ENCODE peak calls at places on chromosomes 13 and 19, in nine cellular contexts. H is SJSA1; E is IMR-90; C is hepatocyte; T is cardiac muscle cell; K is tibial nerve; J is CD8-positive, alpha-beta memory T cell; A is aorta; V is SK-N-SH. N is an unnamed sample. For H3K4me1 and H3K9me3, the result is how much of the 10 kb centered on the place peaks cover.

GRCh38 chr13:113123226-113124150 is 889 bp downstream of the F10 start:
- DNase-seq in K (no peak), E (no peak), A (peak), T (no peak), V (peak), H (peak), J (no peak), C (no peak), N (no peak)

GRCh38 chr13:40583738-40584137 is 82.7 kb downstream of the FOXO1 start:
- DNase-seq in K (no peak), E (no peak), T (no peak), J (no peak), V (no peak), A (no peak), C (no peak), H (no peak), N (no peak)

GRCh38 chr13:106186366-106187030 is 349.0 kb downstream of the EFNB2 start:
- DNase-seq in H (no peak), V (no peak), A (no peak), E (peak), T (no peak), C (no peak), J (no peak), K (no peak), N (peak)

GRCh38 chr13:72820898-72821279 is 39.0 kb downstream of the PIBF1 start:
- DNase-seq in A (no peak), V (no peak), T (no peak), J (no peak), C (no peak), K (no peak), E (no peak), H (no peak), N (no peak)

GRCh38 chr19:6707011-6707657 is 13.3 kb downstream of the C3 start:
- DNase-seq in V (no peak), T (no peak), H (no peak), A (peak), J (no peak), K (no peak), C (no peak), E (no peak), N (no peak)

GRCh38 chr13:60327551-60327950 is 69.5 kb upstream of the TDRD3 start:
- DNase-seq in E (no peak), A (no peak), T (no peak), J (no peak), K (no peak), H (no peak), C (no peak), V (no peak), N (peak)

GRCh38 chr13:46484561-46484960 is 68.4 kb upstream of the LRCH1 start:
- DNase-seq in E (no peak), C (no peak), J (no peak), K (no peak), V (no peak), H (no peak), T (no peak), A (no peak), N (no peak)

GRCh38 chr13:101945435-101945834 is 456.4 kb downstream of the FGF14 start:
- DNase-seq in A (no peak), V (no peak), H (no peak), T (no peak), K (no peak), J (no peak), E (no peak), C (no peak), N (no peak)

GRCh38 chr13:77326905-77327604 is at the start of gene MYCBP2:
- DNase-seq in V (peak), E (peak), T (peak), J (peak), A (peak), C (peak), K (peak), H (peak), N (peak)

GRCh38 chr19:50359432-50359818 is 6.0 kb downstream of the NAPSA start:
- DNase-seq in T (no peak), J (no peak), C (no peak), A (no peak), V (no peak), E (no peak), K (no peak), H (no peak), N (no peak)

GRCh38 chr19:50365434-50366306 is at the start of gene NAPSA:
- DNase-seq in T (no peak), H (no peak), J (no peak), V (no peak), A (no peak), K (no peak), E (no peak), C (no peak), N (no peak)

GRCh38 chr19:50361290-50362029 is 4.0 kb downstream of the NAPSA start:
- DNase-seq in K (no peak), E (no peak), H (no peak), V (no peak), C (no peak), T (no peak), J (no peak), A (no peak), N (no peak)

GRCh38 chr19:50362030-50362412 is 3.4 kb downstream of the NAPSA start:
- DNase-seq in K (no peak), C (no peak), J (no peak), V (no peak), H (no peak), E (no peak), T (no peak), A (no peak), N (no peak)

DNA sequence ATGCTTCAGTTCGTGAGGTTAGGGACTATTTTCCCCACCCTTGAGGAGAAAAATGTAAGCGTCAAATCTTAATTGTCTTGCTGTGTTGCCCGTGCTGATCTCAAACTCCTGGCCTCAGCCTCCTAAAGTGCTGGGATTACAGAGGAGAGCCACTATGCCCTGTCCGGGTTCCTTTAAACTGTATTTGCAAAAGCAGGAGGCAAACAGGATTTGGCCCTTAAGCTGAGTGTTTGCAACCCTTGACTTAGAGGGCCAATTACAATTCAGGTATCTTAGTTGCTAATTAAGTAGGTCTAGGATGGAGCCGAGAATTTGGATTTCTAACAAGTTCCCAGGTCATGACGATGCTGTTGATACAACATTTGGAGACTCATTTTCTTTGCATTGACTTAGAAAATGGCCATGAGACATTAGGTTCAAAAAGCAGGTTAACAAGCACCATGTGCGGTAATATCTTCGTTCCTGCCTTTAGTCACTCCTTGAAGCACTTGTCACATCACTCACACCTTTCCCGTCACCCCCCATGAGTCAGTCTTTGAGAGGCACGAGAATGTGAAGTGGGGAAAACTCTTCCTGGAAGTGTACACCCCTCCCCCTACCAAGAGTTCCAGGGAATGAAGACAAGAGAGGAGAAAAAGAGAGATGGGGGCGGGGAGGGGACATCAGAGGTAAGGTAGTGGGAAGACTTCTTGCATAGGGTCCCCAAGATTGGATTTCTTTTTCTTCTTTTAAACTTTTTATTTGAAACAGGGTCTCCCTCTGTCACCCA is 2.6 kb downstream of the NAPSA start:
- DNase-seq in A (no peak), T (peak), C (no peak), K (no peak), H (no peak), V (no peak), J (no peak), E (no peak), N (no peak)
- H3K27ac ChIP-seq in A (no peak), T (peak), C (no peak), K (no peak), H (no peak), V (no peak), J (peak), E (no peak), N (no peak)

DNA sequence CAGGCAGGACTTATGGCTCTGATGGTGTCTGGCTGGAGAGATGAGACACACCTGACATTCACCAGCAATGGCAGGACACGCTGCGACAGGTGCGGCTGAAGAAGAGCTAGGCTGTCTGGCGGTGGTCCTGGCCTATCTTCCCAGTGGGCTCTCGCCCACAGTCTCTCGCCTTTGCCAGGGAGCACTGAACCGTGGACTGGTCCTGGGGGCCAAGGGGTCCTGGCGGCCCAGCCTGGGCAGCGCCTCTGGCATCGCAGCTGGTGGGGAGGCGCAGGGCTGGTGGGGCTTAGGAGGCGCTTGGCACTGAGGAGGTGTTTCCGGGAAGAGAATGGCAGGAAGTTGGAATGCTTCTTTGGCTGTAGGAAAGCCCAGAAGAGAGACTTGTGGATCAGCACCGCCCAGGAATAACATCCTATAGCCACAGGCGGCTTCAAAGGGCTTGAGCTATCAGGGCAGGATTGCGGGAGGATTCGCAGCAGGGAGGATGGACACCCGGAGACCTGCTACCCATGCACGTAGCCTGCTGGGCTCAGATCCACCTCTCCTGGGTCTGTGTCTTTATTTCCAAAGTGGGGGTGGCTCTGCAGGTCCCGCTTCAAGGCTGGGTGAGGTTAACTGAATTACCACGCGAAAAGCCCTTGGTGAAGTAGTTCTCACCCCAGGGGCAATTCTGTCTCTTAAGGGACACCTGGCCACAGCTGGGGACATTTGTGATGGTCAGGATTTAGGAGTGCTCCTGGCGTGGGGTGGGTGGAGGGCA is 14.6 kb downstream of the KDM4B start:
- DNase-seq in H (no peak), V (no peak), C (no peak), J (no peak), T (no peak), A (no peak), E (no peak), K (no peak), N (no peak)
- H3K4me1 ChIP-seq in H (under half), V (under half), C (under half), J (under half), T (under half), A (under half), E (under half), K (half or more), N (under half)

GRCh38 chr13:19085258-19085657 is 96.4 kb downstream of the TUBA3C start:
- DNase-seq in C (no peak), K (no peak), T (no peak), A (no peak), E (no peak), V (no peak), J (no peak), H (no peak), N (no peak)

GRCh38 chr13:19089315-19089714 is 92.3 kb downstream of the TUBA3C start:
- DNase-seq in V (peak), J (no peak), H (no peak), K (peak), T (no peak), C (no peak), E (no peak), A (no peak), N (no peak)

GRCh38 chr13:19088416-19088815 is 93.2 kb downstream of the TUBA3C start:
- DNase-seq in H (no peak), J (no peak), V (no peak), A (no peak), C (no peak), E (no peak), K (no peak), T (no peak), N (no peak)

GRCh38 chr13:19085876-19086275 is 95.7 kb downstream of the TUBA3C start:
- DNase-seq in C (no peak), H (no peak), K (no peak), J (no peak), T (no peak), V (no peak), A (no peak), E (no peak), N (no peak)

GRCh38 chr13:19083340-19083739 is 98.3 kb downstream of the TUBA3C start:
- DNase-seq in C (no peak), T (no peak), A (no peak), K (no peak), V (no peak), J (no peak), E (no peak), H (no peak), N (no peak)
- H3K9me3 ChIP-seq in C (under half), T (under half), A (under half), K (under half), V (under half), J (under half), E (under half), H (under half), N (under half)

DNA sequence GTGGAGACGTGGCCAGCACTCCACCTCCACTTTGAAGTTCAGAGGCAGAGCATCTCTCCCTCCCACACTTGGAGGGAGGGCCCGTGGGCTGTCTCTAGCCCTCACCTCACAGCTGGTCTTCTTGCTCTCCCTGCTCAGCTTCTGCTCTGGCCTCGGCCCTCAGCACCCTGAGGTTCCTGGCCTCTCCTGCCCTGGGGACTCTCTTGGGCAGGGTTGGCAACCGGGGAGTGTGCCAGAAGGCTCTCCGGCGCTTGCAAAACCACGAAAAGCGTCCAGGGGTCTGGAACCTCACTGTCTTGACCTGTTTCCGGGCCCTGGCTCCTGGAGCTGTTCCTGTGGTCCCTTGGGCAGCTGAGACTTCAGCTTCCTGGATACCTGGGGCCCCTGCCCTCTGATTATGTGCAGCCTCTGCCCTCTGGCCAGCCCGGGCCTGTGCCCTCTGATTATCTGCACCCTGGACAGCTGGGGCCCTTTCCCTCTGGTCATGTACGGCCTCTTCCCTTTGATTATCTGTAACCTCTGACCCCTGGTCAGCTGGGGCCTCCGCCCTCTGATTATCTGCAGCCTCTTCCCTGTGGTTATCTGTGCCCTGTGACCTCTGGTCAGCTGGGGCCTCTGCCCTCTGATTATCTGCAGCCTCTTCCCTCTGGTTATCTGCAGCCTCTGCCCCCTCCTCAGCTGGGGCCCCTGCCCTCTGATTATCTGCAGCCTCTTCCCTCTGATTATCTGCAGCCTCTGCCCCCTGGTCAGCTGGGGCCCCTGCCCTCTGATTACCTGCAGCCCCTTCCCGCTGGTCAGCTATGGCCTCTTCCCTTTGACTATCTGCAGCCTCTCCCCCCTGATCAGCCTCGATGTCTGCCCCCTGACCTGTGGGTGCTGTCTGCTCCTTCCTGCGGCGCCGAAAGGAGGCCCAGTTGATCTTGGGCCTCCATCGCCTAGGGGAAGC is 2.0 kb downstream of the CCDC8 start:
- DNase-seq in J (no peak), E (no peak), A (no peak), H (no peak), V (no peak), C (peak), T (no peak), K (no peak), N (no peak)
- H3K27ac ChIP-seq in J (peak), E (no peak), A (no peak), H (no peak), V (no peak), C (peak), T (peak), K (no peak), N (no peak)

GRCh38 chr13:87322386-87322785 is 348.8 kb upstream of the SLITRK5 start:
- DNase-seq in T (no peak), J (no peak), K (no peak), C (no peak), V (no peak), A (no peak), E (no peak), H (no peak), N (no peak)

GRCh38 chr13:87324558-87324957 is 346.6 kb upstream of the SLITRK5 start:
- DNase-seq in C (no peak), J (no peak), T (no peak), E (no peak), A (no peak), K (no peak), H (no peak), V (no peak), N (no peak)
- H3K4me1 ChIP-seq in C (under half), J (under half), T (under half), E (under half), A (under half), K (under half), H (under half), V (under half), N (under half)

GRCh38 chr19:39307822-39308530 is 11.8 kb downstream of the IFNL1 start:
- DNase-seq in C (peak), H (no peak), E (no peak), A (peak), K (no peak), T (no peak), V (no peak), J (no peak), N (no peak)

GRCh38 chr19:39304185-39304513 is 7.9 kb downstream of the IFNL1 start:
- DNase-seq in K (no peak), J (no peak), E (no peak), T (no peak), C (no peak), A (no peak), H (no peak), V (no peak), N (no peak)

GRCh38 chr19:39304701-39305571 is 8.7 kb downstream of the IFNL1 start:
- DNase-seq in H (no peak), V (no peak), E (no peak), K (no peak), A (peak), T (peak), C (peak), J (no peak), N (no peak)

GRCh38 chr19:39307233-39307821 is 11.1 kb downstream of the IFNL1 start:
- DNase-seq in V (no peak), K (no peak), E (no peak), T (peak), A (peak), C (peak), J (no peak), H (no peak), N (peak)

DNA sequence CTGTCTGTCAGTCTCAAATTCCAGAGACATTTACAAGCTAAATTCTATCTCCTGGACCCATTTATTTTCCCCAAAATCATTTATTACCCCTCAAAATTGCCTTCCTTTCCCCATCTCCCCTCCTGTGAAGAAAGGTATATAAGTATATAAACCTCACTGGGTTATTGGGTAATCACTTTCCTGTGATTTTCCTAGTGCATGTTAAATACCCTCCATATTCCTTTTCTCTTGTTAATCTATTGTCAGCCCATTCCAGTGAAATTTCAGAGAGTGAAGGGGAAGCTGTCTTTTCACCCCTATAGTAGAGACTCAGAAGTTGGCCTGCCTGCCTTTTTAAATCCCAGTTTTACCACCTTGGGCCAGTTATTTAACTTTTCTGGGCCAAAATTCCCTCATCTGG is 9.9 kb downstream of the IFNL1 start:
- DNase-seq in E (no peak), K (no peak), A (no peak), J (no peak), C (no peak), T (no peak), H (no peak), V (no peak), N (no peak)
- H3K9me3 ChIP-seq in E (under half), K (under half), A (under half), J (under half), C (under half), T (under half), H (under half), V (under half), N (under half)

GRCh38 chr13:23986619-23987018 is 89.3 kb upstream of the C1QTNF9B start:
- DNase-seq in T (no peak), H (no peak), J (no peak), A (no peak), V (no peak), K (no peak), E (peak), C (no peak), N (no peak)
- H3K27ac ChIP-seq in T (no peak), H (no peak), J (no peak), A (no peak), V (no peak), K (no peak), E (peak), C (no peak), N (peak)

N was measured in small intestine.